ENCODE peak calls at places on chromosomes 2 and 18, in four cellular contexts. M is OCI-LY7, W is endodermal cell, L is psoas muscle. O is an unnamed sample. For H3K4me1, the result is how much of the 10 kb centered on the place peaks cover.

GRCh38 chr2:175363719-175364118 is 182.2 kb upstream of the ATP5MC3 start:
- DNase-seq in M (no peak), W (no peak), L (no peak), O (no peak)

GRCh38 chr18:12657849-12658829 is at the start of gene SPIRE1:
- DNase-seq in M (peak), W (peak), L (peak), O (peak)

GRCh38 chr18:28161608-28162599 is 15.0 kb downstream of the CDH2 start:
- DNase-seq in M (no peak), W (no peak), L (no peak), O (no peak)

GRCh38 chr2:143264851-143265250 is 135.6 kb downstream of the ARHGAP15 start:
- DNase-seq in M (no peak), W (no peak), L (no peak), O (no peak)

GRCh38 chr18:45012286-45012685 is 331.6 kb downstream of the SETBP1 start:
- DNase-seq in M (no peak), W (no peak), L (no peak), O (no peak)

GRCh38 chr2:121736462-121737336 is at the start of gene NIFK:
- DNase-seq in M (peak), W (peak), L (peak), O (peak)

GRCh38 chr2:99348173-99348572 is 11.0 kb downstream of the EIF5B start:
- DNase-seq in M (peak), W (no peak), L (no peak), O (no peak)

GRCh38 chr2:199465988-199466703 is 8.4 kb upstream of the SATB2 start:
- DNase-seq in M (no peak), W (peak), L (no peak), O (no peak)

GRCh38 chr2:85588218-85589044 is 4.2 kb downstream of the VAMP5 start:
- DNase-seq in M (no peak), W (no peak), L (no peak), O (no peak)

GRCh38 chr2:55311444-55311870 is 42.4 kb upstream of the MTIF2 start:
- DNase-seq in M (peak), W (no peak), L (no peak), O (no peak)

GRCh38 chr2:239583879-239584859 is 183.3 kb upstream of the HDAC4 start:
- DNase-seq in M (no peak), W (no peak), L (no peak), O (peak)

DNA sequence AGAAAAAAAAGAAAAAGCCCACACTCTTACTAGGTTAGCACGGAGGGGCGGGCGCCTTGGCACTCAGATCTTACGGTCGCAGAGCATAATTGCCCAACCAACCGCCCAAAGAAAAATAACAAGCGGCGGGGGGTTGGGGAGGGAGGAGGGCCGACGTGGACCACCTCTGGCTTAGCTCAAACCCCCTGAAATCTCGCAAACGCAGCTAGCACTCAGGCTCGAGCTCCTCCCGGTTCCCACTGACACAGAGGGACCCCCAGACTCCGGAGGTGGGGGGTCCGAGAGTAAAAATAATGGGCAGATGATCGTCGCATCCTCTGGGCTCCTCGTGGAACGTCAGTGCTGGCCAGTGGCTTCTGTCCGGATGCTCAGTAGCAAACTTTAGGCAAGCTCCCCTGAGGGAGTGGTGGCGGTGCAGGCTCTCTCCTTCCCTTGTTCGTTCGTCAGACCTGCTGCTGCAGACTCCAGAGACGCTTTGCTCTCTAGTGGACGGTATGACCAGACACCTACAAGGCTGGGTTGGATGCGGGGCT is 12.0 kb downstream of the CATIP start:
- DNase-seq in M (no peak), W (peak), L (peak), O (peak)
- TF ChIP-seq CTCF in M (no peak), W (peak), L (no peak), O (no peak)

GRCh38 chr2:136205615-136206014 is 87.7 kb upstream of the CXCR4 start:
- DNase-seq in M (no peak), W (no peak), L (no peak), O (no peak)

GRCh38 chr2:136207665-136208064 is 89.7 kb upstream of the CXCR4 start:
- DNase-seq in M (no peak), W (no peak), L (no peak), O (no peak)

GRCh38 chr2:136207030-136207623 is 89.2 kb upstream of the CXCR4 start:
- DNase-seq in M (peak), W (no peak), L (no peak), O (peak)

GRCh38 chr2:136206613-136207012 is 88.7 kb upstream of the CXCR4 start:
- DNase-seq in M (peak), W (no peak), L (no peak), O (no peak)

DNA sequence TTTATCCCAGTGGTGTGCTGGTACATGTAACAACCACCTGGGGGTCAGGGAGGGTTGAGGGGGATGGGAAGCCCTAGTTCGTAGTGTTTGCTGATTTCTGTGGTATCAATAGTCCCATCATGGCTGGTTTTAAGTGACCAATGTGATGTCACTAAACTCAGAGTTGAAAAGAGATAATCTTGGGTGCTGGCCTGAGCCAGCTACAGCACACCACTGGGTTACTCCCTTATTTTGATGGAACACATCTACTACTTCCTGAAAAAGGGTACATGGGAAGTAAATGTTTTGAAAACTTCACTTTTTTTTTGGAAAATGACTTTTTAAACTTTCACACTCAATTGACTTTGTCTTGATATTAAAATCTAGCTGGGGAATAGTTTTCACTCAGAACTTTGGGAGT is 87.0 kb upstream of the CXCR4 start:
- DNase-seq in M (no peak), W (no peak), L (no peak), O (no peak)
- H3K4me1 ChIP-seq in M (under half), W (under half), L (under half), O (under half)

GRCh38 chr2:69385443-69386151 is 1.4 kb downstream of the GFPT1 start:
- DNase-seq in M (peak), W (no peak), L (no peak), O (no peak)
- H3K4me3 ChIP-seq in M (peak), W (peak), L (peak), O (peak)

GRCh38 chr2:129253461-129253812 is 726.0 kb upstream of the RAB6C start:
- DNase-seq in M (peak), W (peak), L (no peak), O (no peak)
- TF ChIP-seq CTCF in M (peak), W (peak), L (peak), O (no peak)

DNA sequence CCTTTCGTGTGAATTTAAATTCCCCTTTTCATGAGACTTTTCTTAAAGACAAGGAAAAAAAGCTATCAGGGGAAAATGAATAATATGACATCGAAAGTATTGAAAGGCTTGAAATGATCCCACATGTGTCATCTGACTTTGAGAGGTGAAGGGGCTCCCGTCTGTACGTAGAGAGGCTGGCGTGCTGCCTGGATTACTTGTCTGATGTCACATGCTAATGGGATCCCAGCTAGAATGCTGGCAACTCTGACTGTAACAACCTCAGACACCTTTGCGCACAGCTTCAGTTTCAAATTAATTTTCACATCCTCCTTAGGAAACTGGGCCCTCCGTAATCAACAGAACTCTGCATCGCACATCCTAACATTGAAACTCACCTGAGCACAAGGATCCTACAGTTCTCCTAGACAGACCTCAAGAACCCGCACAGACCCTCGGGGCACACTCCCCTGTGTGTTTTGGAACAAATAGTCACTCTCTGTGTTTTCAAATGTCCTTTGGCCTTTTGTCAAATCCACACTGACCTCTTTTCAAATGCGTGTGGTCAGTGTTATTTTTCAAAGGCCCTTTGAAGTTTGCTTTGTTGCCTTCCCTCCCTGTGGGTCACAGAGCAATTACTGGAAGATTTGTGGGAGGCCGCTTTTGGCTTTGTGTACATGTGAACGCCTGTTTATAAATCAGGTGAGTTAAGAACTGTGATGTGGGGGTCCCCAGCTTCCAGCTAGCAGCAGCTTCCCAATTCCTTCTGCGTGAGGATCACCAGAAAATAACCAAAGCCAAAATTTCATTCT is 65.9 kb downstream of the IL1R2 start:
- DNase-seq in M (no peak), W (no peak), L (no peak), O (no peak)
- H3K4me1 ChIP-seq in M (under half), W (under half), L (under half), O (half or more)

DNA sequence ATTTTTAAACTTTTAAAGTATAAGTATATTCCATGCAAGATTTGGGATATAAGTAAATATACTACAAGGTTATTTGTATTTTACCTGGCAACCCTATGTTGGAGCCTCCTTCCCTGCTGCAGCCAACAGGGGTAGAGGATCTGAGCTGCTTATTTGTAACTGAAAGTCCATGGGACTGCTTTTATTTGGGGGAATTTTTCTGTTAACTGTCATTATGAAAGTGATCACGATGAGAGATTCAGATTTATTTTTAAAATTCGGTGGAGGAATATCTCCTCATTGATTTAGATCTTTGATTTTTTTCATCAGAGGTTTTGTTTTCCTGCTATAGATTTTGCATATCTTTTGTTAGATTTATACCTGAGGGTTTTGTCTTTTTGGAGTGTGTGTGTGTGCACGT is 215.9 kb downstream of the PRKCE start:
- DNase-seq in M (no peak), W (no peak), L (no peak), O (no peak)
- H3K4me3 ChIP-seq in M (no peak), W (no peak), L (no peak), O (no peak)

DNA sequence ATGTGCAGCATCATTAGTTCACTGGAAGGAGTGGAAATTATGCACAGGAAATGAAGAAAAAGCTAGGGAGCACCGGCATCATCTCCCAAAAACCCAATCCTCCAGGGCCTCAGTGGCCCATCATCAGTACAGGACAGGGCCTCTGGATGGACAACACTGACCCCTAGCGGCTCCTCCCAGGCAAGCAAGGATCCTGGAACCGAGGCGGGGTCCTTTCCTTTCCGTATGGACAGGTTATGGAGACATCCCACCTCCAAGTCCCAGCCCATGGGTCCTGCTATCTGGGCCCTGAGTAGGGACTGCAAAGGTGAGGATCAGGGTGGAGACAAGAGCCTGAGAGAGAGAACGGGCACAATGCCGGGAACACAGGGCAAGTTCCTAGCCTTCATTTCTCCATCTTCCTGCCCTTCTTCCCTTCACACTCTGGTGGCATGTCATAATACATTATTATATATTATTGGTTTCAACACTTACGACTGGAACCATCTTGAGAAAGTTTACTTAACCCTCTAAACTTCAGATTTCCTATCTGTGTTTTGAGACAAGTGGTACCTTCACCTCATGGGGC is 68.2 kb downstream of the ZNF516 start:
- DNase-seq in M (no peak), W (peak), L (no peak), O (peak)
- TF ChIP-seq CTCF in M (peak), W (peak), L (peak), O (peak)

DNA sequence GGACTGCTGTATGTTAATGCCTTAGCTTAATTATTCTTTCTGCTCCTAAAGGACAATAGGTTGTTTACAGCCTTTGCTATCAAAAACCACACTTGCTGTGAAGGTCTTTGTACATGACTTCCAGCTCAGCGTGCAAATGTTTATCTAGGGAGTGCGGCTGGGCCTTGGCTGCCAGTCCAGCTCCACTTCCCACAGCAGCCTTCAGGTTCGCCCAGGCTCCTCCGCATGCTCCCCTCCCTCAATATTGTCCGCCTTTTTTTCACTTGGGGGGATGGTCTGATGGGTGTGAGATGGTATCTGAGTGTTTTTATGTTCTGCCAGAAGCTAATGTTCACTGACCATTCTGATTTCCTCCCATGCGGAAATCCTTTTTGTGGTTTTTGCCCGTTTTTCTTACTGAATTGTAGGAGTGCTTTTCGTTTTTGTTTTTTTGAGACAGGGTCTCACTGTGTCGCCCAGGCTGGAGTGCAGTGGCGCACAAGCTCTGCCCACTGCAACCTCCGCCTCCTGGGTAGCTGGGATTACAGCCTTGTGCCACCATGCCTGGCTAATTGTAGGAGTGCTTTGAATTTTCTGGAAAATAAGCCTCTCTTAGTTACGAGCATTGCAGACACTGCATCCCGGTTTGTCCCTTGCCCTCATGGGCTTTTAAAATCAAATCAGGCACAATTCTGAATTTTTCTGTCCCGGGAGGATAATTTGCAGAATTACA is 28.8 kb downstream of the SH3BP4 start:
- DNase-seq in M (no peak), W (no peak), L (no peak), O (no peak)
- H3K4me1 ChIP-seq in M (under half), W (under half), L (under half), O (half or more)

O was measured in lower lobe of right lung.